ENCODE peak calls at places on chromosome 12, in seven cellular contexts. V is HCT116, H is A549, S is H1, Q is HepG2, W is GM12878, F is endothelial cell of umbilical vein. T is an unnamed sample.

GRCh38 chr12:63917864-63918742 is 73.6 kb downstream of the SRGAP1 start:
- DNase-seq in V (peak; percentile 91), H (peak; percentile 80), S (no peak), Q (peak; percentile 92), W (peak; percentile 41), F (peak; percentile 83), T (peak; percentile 91)

GRCh38 chr12:4829793-4830162 is 79.9 kb upstream of the KCNA1 start:
- DNase-seq in V (no peak), H (no peak), S (no peak), Q (no peak), W (no peak), F (no peak), T (peak; percentile 32)

GRCh38 chr12:42326466-42327226 is 679 bp downstream of the PPHLN1 start:
- DNase-seq in V (no peak), H (no peak), S (no peak), Q (peak; percentile 8), W (no peak), F (peak; percentile 36), T (peak; percentile 38)

GRCh38 chr12:7479784-7480183 is 23.8 kb downstream of the CD163 start:
- DNase-seq in V (no peak), H (no peak), S (no peak), Q (no peak), W (no peak), F (no peak), T (no peak)

GRCh38 chr12:13945236-13945635 is 36.2 kb downstream of the GRIN2B start:
- DNase-seq in V (no peak), H (no peak), S (no peak), Q (no peak), W (no peak), F (no peak), T (no peak)

GRCh38 chr12:21697829-21698630 is 40.4 kb upstream of the LDHB start:
- DNase-seq in V (peak; percentile 31), H (no peak), S (no peak), Q (peak; percentile 7), W (no peak), F (peak; percentile 49), T (peak; percentile 56)

GRCh38 chr12:10716704-10717315 is 6.3 kb downstream of the YBX3 start:
- DNase-seq in V (peak; percentile 75), H (peak; percentile 51), S (no peak), Q (no peak), W (no peak), F (peak; percentile 95), T (peak; percentile 6)

GRCh38 chr12:121976950-121977349 is 44.7 kb upstream of the BCL7A start:
- DNase-seq in V (no peak), H (no peak), S (no peak), Q (no peak), W (no peak), F (no peak), T (no peak)

GRCh38 chr12:104304261-104305004 is 894 bp downstream of the EID3 start:
- DNase-seq in V (no peak), H (no peak), S (no peak), Q (no peak), W (no peak), F (no peak), T (no peak)

GRCh38 chr12:68157295-68157871 is 2.2 kb downstream of the IFNG start:
- DNase-seq in V (no peak), H (no peak), S (no peak), Q (no peak), W (no peak), F (no peak), T (no peak)

GRCh38 chr12:68378859-68379628 is 46.9 kb upstream of the MDM1 start:
- DNase-seq in V (no peak), H (no peak), S (no peak), Q (no peak), W (no peak), F (no peak), T (peak; percentile 86)

GRCh38 chr12:52203126-52203921 is 11.5 kb upstream of the KRT80 start:
- DNase-seq in V (peak; percentile 56), H (peak; percentile 66), S (no peak), Q (peak; percentile 63), W (no peak), F (no peak), T (peak; percentile 98)

GRCh38 chr12:54016478-54016964 is 7.7 kb downstream of the HOXC8 start:
- DNase-seq in V (no peak), H (peak; percentile 78), S (no peak), Q (no peak), W (no peak), F (no peak), T (peak; percentile 44)

GRCh38 chr12:53676715-53677611 is 1.1 kb upstream of the ATP5MC2 start:
- DNase-seq in V (no peak), H (no peak), S (no peak), Q (no peak), W (no peak), F (peak; percentile 26), T (no peak)

GRCh38 chr12:53791735-53792326 is 40.1 kb upstream of the CISTR start:
- DNase-seq in V (peak; percentile 38), H (no peak), S (peak; percentile 2), Q (no peak), W (no peak), F (no peak), T (peak; percentile 57)

GRCh38 chr12:51070004-51070403 is 13.4 kb downstream of the CSRNP2 start:
- DNase-seq in V (no peak), H (no peak), S (no peak), Q (peak; percentile 50), W (no peak), F (no peak), T (peak; percentile 77)

GRCh38 chr12:5624873-5625272 is 193.0 kb downstream of the NTF3 start:
- DNase-seq in V (no peak), H (no peak), S (no peak), Q (no peak), W (no peak), F (peak; percentile 37), T (no peak)

GRCh38 chr12:121697093-121697698 is 15.4 kb upstream of the TMEM120B start:
- DNase-seq in V (peak; percentile 47), H (peak; percentile 54), S (no peak), Q (peak; percentile 53), W (no peak), F (peak; percentile 62), T (peak; percentile 68)

GRCh38 chr12:103456006-103456405 is 39.8 kb downstream of the C12orf42 start:
- DNase-seq in V (no peak), H (no peak), S (no peak), Q (no peak), W (no peak), F (no peak), T (peak; percentile 33)

GRCh38 chr12:124428136-124428791 is 133.4 kb downstream of the RFLNA start:
- DNase-seq in V (no peak), H (no peak), S (no peak), Q (no peak), W (no peak), F (no peak), T (peak; percentile 89)

GRCh38 chr12:88035271-88035906 is 6.2 kb upstream of the C12orf50 start:
- DNase-seq in V (peak; percentile 68), H (peak; percentile 88), S (peak; percentile 47), Q (peak; percentile 75), W (peak; percentile 31), F (peak; percentile 90), T (peak; percentile 95)

GRCh38 chr12:95970905-95971304 is 25.2 kb downstream of the HAL start:
- DNase-seq in V (no peak), H (no peak), S (peak; percentile 72), Q (no peak), W (no peak), F (no peak), T (no peak)

GRCh38 chr12:21615441-21615840 is 10.8 kb upstream of the GYS2 start:
- DNase-seq in V (no peak), H (no peak), S (no peak), Q (no peak), W (no peak), F (peak; percentile 92), T (peak; percentile 85)

GRCh38 chr12:29282452-29282851 is 98.5 kb downstream of the ERGIC2 start:
- DNase-seq in V (no peak), H (no peak), S (no peak), Q (no peak), W (no peak), F (peak; percentile 58), T (peak; percentile 36)
- TF ChIP-seq MAX in V (no peak), H (no peak), S (no peak), Q (no peak), W (no peak), F (no peak), T (no peak)

GRCh38 chr12:57844725-57845477 is 1.6 kb downstream of the CTDSP2 start:
- DNase-seq in V (peak; percentile 23), H (peak; percentile 71), S (no peak), Q (peak; percentile 68), W (no peak), F (no peak), T (peak; percentile 76)

GRCh38 chr12:57845478-57846284 is 848 bp downstream of the CTDSP2 start:
- DNase-seq in V (no peak), H (peak; percentile 55), S (no peak), Q (peak; percentile 90), W (no peak), F (peak; percentile 54), T (peak; percentile 83)

GRCh38 chr12:57846285-57846576 is 298 bp downstream of the CTDSP2 start:
- DNase-seq in V (no peak), H (no peak), S (no peak), Q (no peak), W (no peak), F (no peak), T (peak; percentile 70)

GRCh38 chr12:57848208-57848607 is 1.7 kb upstream of the CTDSP2 start:
- DNase-seq in V (no peak), H (no peak), S (no peak), Q (no peak), W (no peak), F (no peak), T (no peak)

DNA sequence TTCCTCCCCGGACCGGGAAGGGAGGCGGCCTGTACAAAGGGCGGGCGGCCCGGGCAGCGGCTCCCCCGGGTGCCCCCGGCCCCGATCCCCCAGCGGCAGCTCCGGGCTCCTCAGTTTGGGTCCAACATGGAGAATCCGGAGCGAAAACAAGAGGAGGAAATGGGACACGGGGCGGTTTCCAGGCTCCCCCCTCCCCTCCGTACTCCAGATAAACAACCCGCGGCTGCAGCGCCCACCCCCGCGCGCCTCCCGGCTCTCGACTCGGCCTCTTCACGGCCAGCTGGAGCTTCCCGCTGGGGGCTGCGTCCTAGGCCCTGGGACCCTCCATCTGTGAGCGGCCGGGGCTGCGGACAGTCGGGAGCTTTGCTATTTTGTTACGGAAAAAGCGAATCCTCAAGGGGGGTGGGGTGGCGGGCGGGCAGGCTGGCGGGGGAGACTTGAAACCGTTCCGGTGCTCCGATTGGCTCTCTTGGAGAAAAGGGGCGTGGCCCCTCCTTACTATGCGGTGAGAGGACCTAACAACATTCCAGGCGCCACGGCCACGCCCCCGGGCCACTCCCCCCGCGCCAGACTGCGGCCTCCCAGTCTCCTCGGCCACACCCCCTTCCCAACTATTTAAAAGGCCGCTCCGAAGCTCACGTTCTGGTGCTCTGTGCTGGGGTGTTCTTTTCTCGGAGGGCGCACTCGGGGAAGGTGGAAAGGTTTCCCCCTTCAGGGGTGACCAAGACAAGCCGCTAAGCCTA is at the start of gene CTDSP2:
- DNase-seq in V (peak; percentile 96), H (peak; percentile 99), S (peak; percentile 95), Q (peak; percentile 95), W (peak; percentile 61), F (peak; percentile 96), T (peak; percentile 99)
- TF ChIP-seq POLR2A in V (peak; percentile 61), H (peak; percentile 44), S (peak; percentile 69), Q (peak; percentile 44), W (no peak), F (peak; percentile 52), T (no peak)

GRCh38 chr12:112768278-112768677 is 23.3 kb upstream of the RPH3A start:
- DNase-seq in V (no peak), H (no peak), S (no peak), Q (no peak), W (no peak), F (no peak), T (no peak)
- TF ChIP-seq MAX in V (no peak), H (no peak), S (no peak), Q (no peak), W (no peak), F (no peak), T (no peak)

GRCh38 chr12:27984275-27984674 is 11.7 kb upstream of the PTHLH start:
- DNase-seq in V (no peak), H (peak; percentile 60), S (no peak), Q (no peak), W (no peak), F (peak; percentile 34), T (no peak)
- TF ChIP-seq POLR2A in V (no peak), H (no peak), S (no peak), Q (no peak), W (no peak), F (no peak), T (no peak)